ENCODE peak calls at places on chromosome 14, in eight cellular contexts. Q is heart right ventricle, F is AG10803, N is AG09309, C is left ventricle myocardium inferior, M is GM13977, E is cardiac fibroblast, J is psoas muscle. A is an unnamed sample.

GRCh38 chr14:58637040-58637390 is 747 bp upstream of the DACT1 start:
- DNase-seq in M (no peak), E (peak), C (peak), Q (peak), F (peak), N (peak), J (peak), A (peak)

GRCh38 chr14:68549966-68550705 is 242.7 kb downstream of the ZFP36L1 start:
- DNase-seq in Q (no peak), J (no peak), E (peak), C (no peak), M (no peak), F (no peak), N (no peak), A (no peak)

GRCh38 chr14:22280497-22281321 is 308.3 kb downstream of the DAD1 start:
- DNase-seq in M (no peak), Q (no peak), E (no peak), J (no peak), C (no peak), N (no peak), F (no peak), A (no peak)

GRCh38 chr14:70662816-70663215 is 21.1 kb downstream of the TTC9 start:
- DNase-seq in J (no peak), M (no peak), Q (no peak), E (no peak), C (no peak), F (no peak), N (no peak), A (no peak)

GRCh38 chr14:74401504-74402241 is 24.3 kb downstream of the SYNDIG1L start:
- DNase-seq in J (peak), N (no peak), F (no peak), M (peak), E (no peak), C (peak), Q (peak), A (no peak)

GRCh38 chr14:21990116-21990515 is 316.5 kb upstream of the OR4E1 start:
- DNase-seq in M (no peak), Q (no peak), C (no peak), J (no peak), N (no peak), F (no peak), E (no peak), A (no peak)

GRCh38 chr14:88838015-88838414 is 13.6 kb downstream of the TTC8 start:
- DNase-seq in M (no peak), C (no peak), F (no peak), J (no peak), N (no peak), E (no peak), Q (no peak), A (no peak)

GRCh38 chr14:65103150-65103760 is 938 bp upstream of the MAX start:
- DNase-seq in M (no peak), J (no peak), F (peak), N (no peak), Q (no peak), C (no peak), E (no peak), A (no peak)

GRCh38 chr14:22225526-22226133 is 363.4 kb downstream of the DAD1 start:
- DNase-seq in J (no peak), N (no peak), Q (no peak), E (peak), M (no peak), F (peak), C (no peak), A (no peak)

GRCh38 chr14:86296173-86296572 is 766.2 kb downstream of the FLRT2 start:
- DNase-seq in J (no peak), M (no peak), N (no peak), F (no peak), C (no peak), Q (no peak), E (peak), A (no peak)

GRCh38 chr14:97634786-97635185 is 837.6 kb downstream of the VRK1 start:
- DNase-seq in J (no peak), E (no peak), M (no peak), N (no peak), F (peak), C (no peak), Q (no peak), A (no peak)

GRCh38 chr14:37474191-37474590 is 120.9 kb downstream of the FOXA1 start:
- DNase-seq in F (no peak), C (no peak), N (no peak), Q (no peak), M (no peak), E (no peak), J (no peak), A (no peak)

GRCh38 chr14:105494606-105494929 is 3.5 kb downstream of the TEDC1 start:
- DNase-seq in N (no peak), Q (no peak), F (no peak), C (no peak), E (no peak), J (no peak), M (no peak), A (no peak)

GRCh38 chr14:99806040-99806439 is 12.8 kb downstream of the EML1 start:
- DNase-seq in C (no peak), F (no peak), N (no peak), E (no peak), J (no peak), M (no peak), Q (no peak), A (no peak)

GRCh38 chr14:74400328-74400727 is 25.7 kb downstream of the SYNDIG1L start:
- DNase-seq in M (no peak), J (no peak), N (no peak), C (no peak), E (peak), F (no peak), Q (no peak), A (no peak)

GRCh38 chr14:24438198-24439095 is 4.1 kb downstream of the SDR39U1 start:
- DNase-seq in C (no peak), J (no peak), M (no peak), E (no peak), Q (no peak), F (no peak), N (no peak), A (no peak)

GRCh38 chr14:35248476-35248788 is 43.8 kb upstream of the PSMA6 start:
- DNase-seq in Q (no peak), E (no peak), M (no peak), N (no peak), C (no peak), F (no peak), J (no peak), A (no peak)

GRCh38 chr14:103014466-103015319 is 42.7 kb downstream of the CDC42BPB start:
- DNase-seq in E (peak), J (no peak), Q (no peak), M (peak), N (no peak), C (no peak), F (peak), A (no peak)

GRCh38 chr14:62939970-62940369 is 105.3 kb downstream of the KCNH5 start:
- DNase-seq in N (no peak), J (no peak), C (no peak), Q (no peak), F (no peak), M (no peak), E (no peak), A (no peak)

GRCh38 chr14:24196071-24197061 is 1.1 kb upstream of the TM9SF1 start:
- DNase-seq in C (no peak), N (no peak), E (peak), Q (no peak), J (no peak), M (peak), F (peak), A (no peak)

GRCh38 chr14:32370720-32371119 is 41.6 kb downstream of the AKAP6 start:
- DNase-seq in F (peak), Q (no peak), M (no peak), C (no peak), E (peak), J (no peak), N (peak), A (no peak)

GRCh38 chr14:37083599-37083998 is 88.8 kb downstream of the SLC25A21 start:
- DNase-seq in Q (no peak), F (no peak), J (no peak), C (no peak), M (no peak), E (no peak), N (no peak), A (no peak)

GRCh38 chr14:68687746-68688145 is 105.1 kb downstream of the ZFP36L1 start:
- DNase-seq in F (peak), J (no peak), E (peak), N (peak), C (no peak), M (no peak), Q (no peak), A (no peak)

GRCh38 chr14:96051231-96051630 is 12.1 kb downstream of the C14orf132 start:
- DNase-seq in C (no peak), E (no peak), J (no peak), N (no peak), Q (no peak), M (no peak), F (no peak), A (no peak)

GRCh38 chr14:88245321-88245720 is 77.7 kb downstream of the KCNK10 start:
- DNase-seq in J (no peak), C (no peak), F (no peak), E (no peak), Q (no peak), M (no peak), N (no peak), A (no peak)

GRCh38 chr14:99242816-99243795 is 28.9 kb downstream of the BCL11B start:
- DNase-seq in F (no peak), M (no peak), Q (no peak), E (no peak), C (no peak), N (no peak), J (no peak), A (no peak)

GRCh38 chr14:55129086-55129427 is at the start of gene LGALS3:
- DNase-seq in N (no peak), Q (peak), M (peak), C (peak), J (peak), F (peak), E (peak), A (peak)

GRCh38 chr14:105367116-105368031 is 31.0 kb upstream of the TEX22 start:
- DNase-seq in E (no peak), C (no peak), N (no peak), J (no peak), M (no peak), F (no peak), Q (peak), A (no peak)

GRCh38 chr14:40292664-40293063 is 860.4 kb upstream of the FBXO33 start:
- DNase-seq in F (no peak), E (no peak), J (no peak), M (no peak), Q (no peak), N (no peak), C (no peak), A (no peak)

GRCh38 chr14:97061198-97061597 is 264.0 kb downstream of the VRK1 start:
- DNase-seq in Q (no peak), N (no peak), E (no peak), C (peak), M (no peak), F (no peak), J (no peak), A (no peak)

GRCh38 chr14:92348154-92348553 is 25.2 kb downstream of the SLC24A4 start:
- DNase-seq in E (no peak), C (no peak), Q (no peak), N (no peak), F (no peak), J (no peak), M (no peak), A (no peak)

GRCh38 chr14:92351750-92352149 is 28.8 kb downstream of the SLC24A4 start:
- DNase-seq in N (no peak), Q (no peak), F (no peak), C (no peak), E (no peak), J (no peak), M (no peak), A (no peak)

GRCh38 chr14:92353447-92353846 is 30.5 kb downstream of the SLC24A4 start:
- DNase-seq in Q (no peak), J (no peak), F (no peak), M (no peak), C (no peak), E (no peak), N (no peak), A (no peak)

GRCh38 chr14:92356677-92357076 is 33.7 kb downstream of the SLC24A4 start:
- DNase-seq in J (no peak), E (no peak), C (no peak), F (no peak), N (no peak), M (no peak), Q (no peak), A (no peak)

DNA sequence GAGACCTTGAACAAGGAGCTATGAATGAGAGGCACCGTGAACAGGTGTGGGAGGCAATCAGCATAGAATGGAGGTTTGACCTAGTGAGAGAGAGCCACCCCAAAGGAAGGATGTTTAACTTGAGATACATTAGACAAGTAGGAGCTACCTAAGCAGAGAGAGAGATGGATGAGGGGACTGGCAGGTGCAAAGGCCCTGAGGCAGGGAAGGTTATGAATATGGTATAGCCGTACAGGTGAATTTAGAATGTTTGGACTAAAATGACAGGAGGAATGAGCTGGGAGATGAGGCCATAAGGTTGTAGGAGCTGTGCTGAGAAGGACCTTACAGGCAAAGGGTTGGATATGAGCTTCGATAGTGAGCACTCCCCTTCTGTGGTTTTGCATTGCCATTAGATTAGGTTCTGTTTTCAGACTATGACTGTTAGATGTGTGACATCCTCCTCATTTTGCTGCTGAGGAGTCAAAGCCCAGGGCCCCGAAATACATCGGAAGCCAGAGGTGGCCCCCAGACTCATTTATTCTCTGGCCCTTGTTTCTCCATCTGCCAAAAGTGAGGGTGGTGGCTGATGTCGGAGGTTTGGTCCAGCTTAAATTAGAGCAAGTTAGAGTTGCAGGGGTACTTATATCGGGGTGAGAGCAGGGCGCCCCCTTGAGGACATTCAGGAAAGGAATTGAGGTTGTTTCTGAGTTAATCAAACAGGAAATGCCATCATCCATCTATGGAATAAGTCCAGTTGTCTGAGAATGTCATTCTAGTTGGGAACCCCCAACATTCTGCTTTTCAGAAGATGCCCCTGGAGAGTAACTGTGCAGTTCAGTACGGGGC is 29.4 kb downstream of the SLC24A4 start:
- DNase-seq in C (no peak), N (no peak), M (peak), Q (no peak), E (peak), F (peak), J (no peak), A (no peak)
- TF ChIP-seq CTCF in C (no peak), N (peak), M (peak), Q (peak), E (peak), F (peak), J (no peak), A (no peak)

GRCh38 chr14:94540031-94540794 is 21.0 kb upstream of the SERPINA4 start:
- DNase-seq in F (peak), N (peak), C (no peak), J (no peak), E (peak), M (no peak), Q (no peak), A (no peak)
- TF ChIP-seq CTCF in F (peak), N (peak), C (no peak), J (no peak), E (peak), M (no peak), Q (no peak), A (no peak)

GRCh38 chr14:91140672-91141071 is 26.8 kb downstream of the DGLUCY start:
- DNase-seq in J (no peak), F (no peak), Q (no peak), C (no peak), N (no peak), M (no peak), E (peak), A (no peak)
- TF ChIP-seq CTCF in J (peak), F (peak), Q (peak), C (peak), N (peak), M (peak), E (peak), A (no peak)

DNA sequence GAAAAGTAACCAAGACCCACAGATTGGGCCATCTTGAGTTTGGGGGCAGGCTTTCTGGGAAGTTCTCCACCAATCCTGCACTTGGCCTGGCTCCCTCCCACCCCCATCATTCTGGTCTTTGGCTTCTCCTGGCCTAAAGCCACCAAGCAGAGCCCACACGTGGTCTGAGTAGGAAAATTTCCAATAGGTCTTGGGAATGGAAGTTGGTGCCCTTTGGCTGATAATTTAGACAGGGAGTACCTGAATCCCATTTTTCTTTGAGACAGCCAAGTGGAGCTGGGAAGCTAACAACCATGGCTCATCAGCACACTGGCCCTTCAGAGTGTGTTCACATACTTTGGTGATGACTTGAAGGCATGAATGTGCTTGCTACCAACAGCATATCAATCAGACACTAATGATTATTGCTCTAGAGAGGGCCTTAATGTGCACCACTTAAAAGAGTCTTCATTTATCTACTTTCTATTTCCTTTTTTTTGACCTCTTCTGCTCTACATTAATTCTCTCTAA is 156.0 kb downstream of the EGLN3 start:
- DNase-seq in M (no peak), J (no peak), F (peak), N (no peak), Q (no peak), C (no peak), E (no peak), A (no peak)
- TF ChIP-seq CTCF in M (no peak), J (no peak), F (no peak), N (no peak), Q (no peak), C (no peak), E (no peak), A (no peak)

DNA sequence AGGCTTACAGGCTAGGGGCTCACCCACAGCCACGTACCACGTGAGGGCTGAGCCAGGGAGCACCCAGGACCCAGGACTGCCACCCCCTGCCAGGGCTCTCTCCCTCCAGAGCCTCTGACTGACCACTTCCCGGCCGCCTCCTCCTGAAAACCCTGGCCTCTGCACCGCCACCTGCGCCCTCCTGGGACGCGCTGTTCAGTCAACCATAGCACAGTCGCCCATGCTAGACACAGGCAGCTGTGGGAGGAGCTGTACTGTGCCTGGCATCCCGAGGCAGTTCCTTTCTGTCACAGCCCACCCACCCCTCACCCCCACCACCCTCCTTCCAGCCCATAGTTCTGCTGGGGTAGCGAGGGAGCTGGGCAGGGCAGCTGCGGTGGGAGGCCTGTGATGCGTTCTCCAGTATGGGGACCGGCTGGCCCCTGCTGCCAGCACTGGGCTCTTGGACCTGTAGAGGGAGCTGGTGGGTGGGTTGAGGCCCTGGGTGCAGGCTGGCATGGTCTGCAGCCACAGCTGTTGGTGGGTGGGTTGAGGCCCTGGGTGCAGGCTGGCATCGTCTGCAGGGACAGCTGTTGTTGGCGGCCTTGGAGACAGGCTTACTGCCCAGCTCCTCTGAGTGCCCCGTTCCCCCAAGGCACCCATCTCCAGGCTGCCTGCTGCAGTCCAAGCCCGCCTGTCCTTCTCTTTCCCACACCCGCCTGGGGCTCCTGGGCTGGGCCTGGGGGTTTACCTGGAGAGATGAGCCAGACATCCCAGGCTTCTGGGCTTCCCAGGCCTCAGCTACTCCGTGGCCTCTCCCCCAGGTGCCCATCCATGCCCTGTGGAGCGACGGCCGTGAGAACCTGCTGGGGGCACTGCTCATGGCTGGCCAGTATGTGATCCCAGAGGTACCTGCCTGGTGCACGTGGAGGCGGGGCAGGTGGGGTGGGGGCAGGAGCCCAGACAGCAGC is 11.5 kb downstream of the ASPG start:
- DNase-seq in C (no peak), E (no peak), M (no peak), Q (peak), N (no peak), F (no peak), J (peak), A (no peak)
- TF ChIP-seq CTCF in C (no peak), E (no peak), M (peak), Q (peak), N (peak), F (no peak), J (no peak), A (no peak)

A was measured in ovary.